ENCODE peak calls at places on chromosomes 6 and 20, in five cellular contexts. D is pancreas; G is CD8-positive, alpha-beta memory T cell; I is endodermal cell; H is H9. O is an unnamed sample.

GRCh38 chr20:17725094-17725835 is 25.5 kb downstream of the BANF2 start:
- DNase-seq in D (peak; percentile 75), G (no peak), I (no peak), H (no peak), O (no peak)

GRCh38 chr20:58065508-58066361 is 162.7 kb downstream of the ANKRD60 start:
- DNase-seq in D (no peak), G (no peak), I (peak; percentile 56), H (no peak), O (no peak)

GRCh38 chr6:39521826-39522377 is 199.4 kb upstream of the KCNK16 start:
- DNase-seq in D (no peak), G (no peak), I (no peak), H (no peak), O (no peak)

GRCh38 chr20:60820918-60821317 is 431.1 kb upstream of the CDH4 start:
- DNase-seq in D (no peak), G (no peak), I (no peak), H (no peak), O (no peak)

GRCh38 chr6:32950449-32950848 is 2.4 kb downstream of the HLA-DMA start:
- DNase-seq in D (no peak), G (no peak), I (no peak), H (no peak), O (no peak)

GRCh38 chr20:60751826-60752225 is 500.2 kb upstream of the CDH4 start:
- DNase-seq in D (no peak), G (no peak), I (no peak), H (no peak), O (no peak)

GRCh38 chr20:59735917-59736316 is 131.6 kb downstream of the PHACTR3 start:
- DNase-seq in D (no peak), G (no peak), I (peak; percentile 45), H (no peak), O (no peak)

GRCh38 chr6:358847-359246 is 32.7 kb upstream of the IRF4 start:
- DNase-seq in D (no peak), G (no peak), I (no peak), H (no peak), O (no peak)

GRCh38 chr6:29680904-29681303 is at the start of gene ZFP57:
- DNase-seq in D (no peak), G (no peak), I (no peak), H (no peak), O (no peak)

GRCh38 chr6:127180421-127180820 is 62.0 kb downstream of the RSPO3 start:
- DNase-seq in D (no peak), G (no peak), I (no peak), H (no peak), O (no peak)

GRCh38 chr20:25072226-25072811 is 9.6 kb downstream of the VSX1 start:
- DNase-seq in D (no peak), G (no peak), I (peak; percentile 38), H (no peak), O (no peak)

GRCh38 chr6:53869964-53870363 is 75.2 kb downstream of the LRRC1 start:
- DNase-seq in D (no peak), G (no peak), I (no peak), H (no peak), O (peak; percentile 7)

GRCh38 chr6:163490826-163491577 is 76.5 kb downstream of the QKI start:
- DNase-seq in D (peak; percentile 65), G (no peak), I (no peak), H (no peak), O (no peak)

GRCh38 chr6:5992551-5993225 is 14.0 kb downstream of the NRN1 start:
- DNase-seq in D (no peak), G (no peak), I (peak; percentile 73), H (peak; percentile 39), O (no peak)

GRCh38 chr20:39195495-39196129 is 233.5 kb downstream of the DHX35 start:
- DNase-seq in D (no peak), G (no peak), I (peak; percentile 64), H (no peak), O (no peak)

GRCh38 chr20:49286689-49287551 is 9.1 kb upstream of the ZNFX1 start:
- DNase-seq in D (no peak), G (no peak), I (peak; percentile 59), H (no peak), O (no peak)

GRCh38 chr6:40138273-40138720 is 204.0 kb upstream of the MOCS1 start:
- DNase-seq in D (peak; percentile 66), G (no peak), I (no peak), H (no peak), O (no peak)

GRCh38 chr6:53192590-53193232 is 44.1 kb upstream of the GCM1 start:
- DNase-seq in D (no peak), G (no peak), I (peak; percentile 67), H (peak; percentile 44), O (peak; percentile 35)

DNA sequence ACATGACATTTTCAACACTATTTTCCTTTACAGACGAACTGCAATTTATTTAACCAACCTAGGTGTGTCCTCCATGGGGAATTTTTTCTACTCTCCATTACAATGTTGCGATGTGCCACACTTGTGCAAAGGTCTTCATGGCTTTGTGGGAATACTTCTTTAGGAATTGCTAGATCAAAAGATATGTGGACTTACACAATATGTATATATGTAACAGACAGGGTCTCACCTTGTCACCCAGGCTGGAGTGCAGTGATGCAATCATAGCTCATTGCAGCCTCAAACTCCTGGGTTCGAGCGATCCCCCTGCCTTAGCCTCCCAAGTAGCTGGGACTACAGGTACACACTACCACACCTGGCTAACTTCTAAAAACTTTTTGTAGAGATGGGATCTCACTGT is 23.6 kb downstream of the RMND1 start:
- DNase-seq in D (no peak), G (no peak), I (no peak), H (no peak), O (no peak)
- H3K4me1 ChIP-seq in D (no peaks in the 10 kb centered on the region), G (no peaks in the 10 kb centered on the region), I (peaks cover 4% of the 10 kb centered on the region), H (no peaks in the 10 kb centered on the region), O (no peaks in the 10 kb centered on the region)

GRCh38 chr6:152981219-152981618 is 1.6 kb downstream of the FBXO5 start:
- DNase-seq in D (no peak), G (no peak), I (no peak), H (no peak), O (no peak)

GRCh38 chr6:152980656-152981055 is 2.2 kb downstream of the FBXO5 start:
- DNase-seq in D (no peak), G (no peak), I (no peak), H (no peak), O (no peak)

GRCh38 chr6:152976749-152977148 is 6.1 kb downstream of the FBXO5 start:
- DNase-seq in D (no peak), G (no peak), I (no peak), H (no peak), O (no peak)

GRCh38 chr6:152978058-152978457 is 4.8 kb downstream of the FBXO5 start:
- DNase-seq in D (no peak), G (no peak), I (no peak), H (no peak), O (no peak)

GRCh38 chr6:152979116-152979515 is 3.7 kb downstream of the FBXO5 start:
- DNase-seq in D (no peak), G (no peak), I (no peak), H (no peak), O (no peak)
- H3K4me1 ChIP-seq in D (peaks cover 5% of the 10 kb centered on the region), G (peaks cover 24% of the 10 kb centered on the region), I (peaks cover 3% of the 10 kb centered on the region), H (no peaks in the 10 kb centered on the region), O (peaks cover 15% of the 10 kb centered on the region)

DNA sequence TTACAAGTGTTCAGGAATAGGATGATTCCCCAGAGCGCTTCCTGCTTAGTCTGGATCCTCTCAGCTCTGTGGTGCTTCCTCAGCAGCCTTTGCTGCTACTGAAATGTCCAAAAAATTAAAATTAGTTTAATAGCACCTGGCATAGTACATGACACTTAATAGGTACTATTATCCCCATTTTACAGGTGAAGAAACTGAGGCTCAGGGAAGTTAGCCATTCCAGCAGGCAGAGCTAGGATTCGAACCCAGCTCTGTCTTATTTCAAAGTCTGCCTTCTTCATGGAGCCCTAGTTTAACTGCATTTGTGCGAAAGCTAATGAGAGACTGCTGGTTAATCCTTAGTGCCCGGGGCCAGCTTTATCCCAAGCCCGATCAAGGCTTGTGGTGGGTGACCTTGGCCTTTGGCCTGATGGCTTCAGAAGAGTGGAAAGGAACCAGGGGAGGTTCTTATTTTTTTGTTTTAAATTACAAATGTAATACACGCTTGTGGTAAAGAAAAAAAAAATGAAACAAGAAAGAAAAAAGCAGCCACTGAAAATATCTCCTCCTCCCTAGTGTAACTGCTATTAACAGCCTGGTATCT is 30.1 kb downstream of the TOX2 start:
- DNase-seq in D (no peak), G (no peak), I (no peak), H (no peak), O (no peak)
- H3K4me1 ChIP-seq in D (no peaks in the 10 kb centered on the region), G (peaks cover 77% of the 10 kb centered on the region), I (no peaks in the 10 kb centered on the region), H (peaks cover 7% of the 10 kb centered on the region), O (peaks cover 30% of the 10 kb centered on the region)

GRCh38 chr6:43307451-43308100 is 1.1 kb downstream of the CRIP3 start:
- DNase-seq in D (no peak), G (no peak), I (no peak), H (no peak), O (no peak)

GRCh38 chr6:43308101-43308989 is at the start of gene CRIP3:
- DNase-seq in D (peak; percentile 23), G (peak; percentile 28), I (peak; percentile 93), H (peak; percentile 91), O (peak; percentile 44)

GRCh38 chr6:43310137-43310536 is 1.5 kb upstream of the CRIP3 start:
- DNase-seq in D (no peak), G (no peak), I (no peak), H (no peak), O (no peak)

GRCh38 chr6:43310624-43311023 is 2.0 kb upstream of the CRIP3 start:
- DNase-seq in D (no peak), G (no peak), I (no peak), H (no peak), O (no peak)

DNA sequence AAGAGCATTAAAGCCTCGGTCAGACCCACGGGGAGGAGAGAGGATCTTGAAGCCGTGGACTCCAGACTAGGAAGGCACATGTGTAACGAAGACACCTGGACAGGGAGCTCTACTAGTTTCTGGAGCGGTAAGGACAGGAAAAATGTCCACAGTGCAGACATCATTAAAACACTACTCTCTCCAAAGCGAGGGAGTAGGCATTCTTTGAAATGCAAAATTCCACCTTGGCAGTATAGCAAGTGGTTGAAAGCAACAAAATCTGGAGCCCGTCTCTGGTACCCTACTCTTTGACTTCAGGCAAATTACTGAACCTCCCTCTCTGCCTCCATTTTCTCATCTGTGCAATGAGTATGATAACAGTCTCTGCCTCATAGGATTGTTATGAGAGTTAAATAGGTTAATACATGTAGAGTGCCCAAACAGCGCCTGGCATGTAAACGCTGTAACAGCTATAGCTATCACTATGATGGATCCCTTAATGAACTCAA is 408 bp upstream of the CRIP3 start:
- DNase-seq in D (no peak), G (no peak), I (no peak), H (no peak), O (no peak)
- H3K4me1 ChIP-seq in D (no peaks in the 10 kb centered on the region), G (peaks cover 15% of the 10 kb centered on the region), I (no peaks in the 10 kb centered on the region), H (no peaks in the 10 kb centered on the region), O (peaks cover 6% of the 10 kb centered on the region)

DNA sequence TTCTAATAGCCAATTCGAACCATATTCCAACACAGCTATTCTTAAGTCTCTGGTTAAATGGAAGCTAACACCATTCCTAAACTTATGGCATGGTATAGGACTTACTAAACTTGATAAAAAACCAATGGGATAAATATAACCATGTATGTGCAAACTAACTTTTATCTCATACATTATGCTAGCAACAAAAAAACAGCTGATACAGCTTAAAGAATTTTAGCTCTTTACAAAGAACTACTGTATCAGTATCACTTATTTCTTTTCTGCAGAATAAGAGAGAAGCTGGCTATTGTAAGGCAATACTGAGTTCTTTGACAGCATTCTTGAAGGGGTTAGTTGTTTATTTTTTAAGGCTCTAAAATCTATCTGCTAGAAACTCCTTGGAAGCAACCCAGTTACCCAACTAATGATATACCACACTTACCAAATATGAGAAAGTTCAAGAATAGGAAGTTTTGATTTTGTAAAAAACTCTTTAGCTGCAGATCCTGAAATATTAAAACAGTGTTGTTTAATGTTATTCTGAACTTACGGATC is 44.9 kb downstream of the REPS1 start:
- DNase-seq in D (no peak), G (no peak), I (no peak), H (no peak), O (peak; percentile 19)
- H3K4me1 ChIP-seq in D (peaks cover 5% of the 10 kb centered on the region), G (peaks cover 15% of the 10 kb centered on the region), I (peaks cover 5% of the 10 kb centered on the region), H (no peaks in the 10 kb centered on the region), O (peaks cover 10% of the 10 kb centered on the region)

GRCh38 chr6:41547799-41548097 is 1.6 kb downstream of the FOXP4 start:
- DNase-seq in D (no peak), G (no peak), I (no peak), H (no peak), O (no peak)
- H3K4me1 ChIP-seq in D (peaks cover 9% of the 10 kb centered on the region), G (peaks cover 42% of the 10 kb centered on the region), I (peaks cover 33% of the 10 kb centered on the region), H (peaks cover 20% of the 10 kb centered on the region), O (peaks cover 15% of the 10 kb centered on the region)

O was measured in adipocyte.